ENCODE peak calls at places on chromosomes 11 and 22, in four cellular contexts. One of them, this sample, is unnamed.

GRCh38 chr11:2807276-2807681 is 78.3 kb downstream of the CDKN1C start:
- DNase-seq in tibial nerve: peak
- DNase-seq in A549: no peak
- DNase-seq in HFFc6: no peak
- DNase-seq in this sample: peak

GRCh38 chr11:25535462-25535861 is 796.5 kb upstream of the ANO3 start:
- DNase-seq in tibial nerve: peak
- DNase-seq in A549: no peak
- DNase-seq in HFFc6: no peak
- DNase-seq in this sample: no peak

GRCh38 chr11:93285430-93285829 is 45.1 kb upstream of the DEUP1 start:
- DNase-seq in tibial nerve: no peak
- DNase-seq in HFFc6: no peak
- DNase-seq in A549: no peak
- DNase-seq in this sample: no peak

GRCh38 chr22:23700706-23701105 is 9.9 kb downstream of the RGL4 start:
- DNase-seq in A549: no peak
- DNase-seq in tibial nerve: no peak
- DNase-seq in HFFc6: no peak
- DNase-seq in this sample: no peak

GRCh38 chr11:297666-298405 is 1.5 kb downstream of the IFITM5 start:
- DNase-seq in A549: no peak
- DNase-seq in tibial nerve: no peak
- DNase-seq in HFFc6: no peak
- DNase-seq in this sample: peak

GRCh38 chr11:70046089-70046488 is 32.0 kb upstream of the ANO1 start:
- DNase-seq in tibial nerve: no peak
- DNase-seq in HFFc6: no peak
- DNase-seq in A549: no peak
- DNase-seq in this sample: no peak

GRCh38 chr11:112612283-112612849 is 348.9 kb upstream of the NCAM1 start:
- DNase-seq in tibial nerve: no peak
- DNase-seq in A549: no peak
- DNase-seq in HFFc6: no peak
- DNase-seq in this sample: no peak

GRCh38 chr11:130744804-130745203 is 171.5 kb downstream of the SNX19 start:
- DNase-seq in HFFc6: no peak
- DNase-seq in tibial nerve: no peak
- DNase-seq in A549: no peak
- DNase-seq in this sample: no peak

GRCh38 chr11:102559839-102560238 is 29.3 kb upstream of the MMP7 start:
- DNase-seq in HFFc6: no peak
- DNase-seq in A549: no peak
- DNase-seq in tibial nerve: no peak
- DNase-seq in this sample: no peak

GRCh38 chr11:72224587-72225410 is at the start of gene INPPL1:
- DNase-seq in A549: no peak
- DNase-seq in HFFc6: no peak
- DNase-seq in tibial nerve: no peak
- DNase-seq in this sample: peak

GRCh38 chr11:68839953-68840641 is 1.6 kb downstream of the CPT1A start:
- DNase-seq in A549: no peak
- DNase-seq in HFFc6: peak
- DNase-seq in tibial nerve: no peak
- DNase-seq in this sample: no peak

GRCh38 chr11:82998697-82999096 is 73.0 kb downstream of the RAB30 start:
- DNase-seq in A549: no peak
- DNase-seq in tibial nerve: no peak
- DNase-seq in HFFc6: no peak
- DNase-seq in this sample: no peak

GRCh38 chr11:32379714-32380113 is 55.6 kb downstream of the WT1 start:
- DNase-seq in HFFc6: no peak
- DNase-seq in A549: no peak
- DNase-seq in tibial nerve: no peak
- DNase-seq in this sample: no peak

GRCh38 chr22:10741210-10741609 is 4786.8 kb upstream of the OR11H1 start:
- DNase-seq in HFFc6: no peak
- DNase-seq in tibial nerve: no peak
- DNase-seq in A549: no peak
- DNase-seq in this sample: no peak

GRCh38 chr11:93329936-93330445 is 551 bp upstream of the DEUP1 start:
- DNase-seq in HFFc6: no peak
- DNase-seq in tibial nerve: no peak
- DNase-seq in A549: no peak
- DNase-seq in this sample: no peak

GRCh38 chr11:126284829-126285228 is 1.9 kb downstream of the TIRAP start:
- DNase-seq in tibial nerve: peak
- DNase-seq in HFFc6: peak
- DNase-seq in A549: peak
- DNase-seq in this sample: no peak

GRCh38 chr22:46071451-46072029 is 78.8 kb upstream of the PPARA start:
- DNase-seq in A549: peak
- DNase-seq in tibial nerve: peak
- DNase-seq in HFFc6: peak
- DNase-seq in this sample: peak

GRCh38 chr11:119765628-119766027 is 36.6 kb upstream of the NECTIN1 start:
- DNase-seq in A549: no peak
- DNase-seq in tibial nerve: no peak
- DNase-seq in HFFc6: no peak
- DNase-seq in this sample: no peak

GRCh38 chr11:108115495-108116140 is 5.7 kb upstream of the ACAT1 start:
- DNase-seq in tibial nerve: peak
- DNase-seq in HFFc6: peak
- DNase-seq in A549: peak
- DNase-seq in this sample: peak

GRCh38 chr22:40642316-40642715 is 5.8 kb upstream of the MRTFA start:
- DNase-seq in A549: no peak
- DNase-seq in tibial nerve: no peak
- DNase-seq in HFFc6: no peak
- DNase-seq in this sample: no peak

GRCh38 chr22:47195156-47195675 is 432.8 kb downstream of the TBC1D22A start:
- DNase-seq in A549: no peak
- DNase-seq in HFFc6: no peak
- DNase-seq in tibial nerve: no peak
- DNase-seq in this sample: no peak

GRCh38 chr11:48116843-48117242 is 99.8 kb upstream of the OR4B1 start:
- DNase-seq in HFFc6: no peak
- DNase-seq in A549: peak
- DNase-seq in tibial nerve: no peak
- DNase-seq in this sample: no peak

GRCh38 chr22:19709063-19709769 is 5.1 kb upstream of the SEPTIN5 start:
- DNase-seq in A549: no peak
- DNase-seq in HFFc6: no peak
- DNase-seq in tibial nerve: no peak
- DNase-seq in this sample: peak

GRCh38 chr11:14322510-14322909 is 36.5 kb downstream of the RRAS2 start:
- DNase-seq in A549: no peak
- DNase-seq in tibial nerve: no peak
- DNase-seq in HFFc6: no peak
- DNase-seq in this sample: no peak

GRCh38 chr11:11076276-11076675 is 218.4 kb upstream of the ZBED5 start:
- DNase-seq in A549: no peak
- DNase-seq in tibial nerve: no peak
- DNase-seq in HFFc6: no peak
- DNase-seq in this sample: no peak

GRCh38 chr22:38777087-38777671 is 16.8 kb downstream of the DNAL4 start:
- DNase-seq in tibial nerve: no peak
- DNase-seq in HFFc6: no peak
- DNase-seq in A549: no peak
- DNase-seq in this sample: no peak

GRCh38 chr22:50199836-50200332 is 927 bp upstream of the SELENOO start:
- DNase-seq in tibial nerve: no peak
- DNase-seq in HFFc6: no peak
- DNase-seq in A549: no peak
- DNase-seq in this sample: no peak

GRCh38 chr22:36510966-36511881 is 4.4 kb upstream of the FOXRED2 start:
- DNase-seq in HFFc6: peak
- DNase-seq in A549: peak
- DNase-seq in tibial nerve: peak
- DNase-seq in this sample: no peak
- TF ChIP-seq CTCF in HFFc6: peak
- TF ChIP-seq CTCF in A549: peak
- TF ChIP-seq CTCF in tibial nerve: peak
- TF ChIP-seq CTCF in this sample: peak

DNA sequence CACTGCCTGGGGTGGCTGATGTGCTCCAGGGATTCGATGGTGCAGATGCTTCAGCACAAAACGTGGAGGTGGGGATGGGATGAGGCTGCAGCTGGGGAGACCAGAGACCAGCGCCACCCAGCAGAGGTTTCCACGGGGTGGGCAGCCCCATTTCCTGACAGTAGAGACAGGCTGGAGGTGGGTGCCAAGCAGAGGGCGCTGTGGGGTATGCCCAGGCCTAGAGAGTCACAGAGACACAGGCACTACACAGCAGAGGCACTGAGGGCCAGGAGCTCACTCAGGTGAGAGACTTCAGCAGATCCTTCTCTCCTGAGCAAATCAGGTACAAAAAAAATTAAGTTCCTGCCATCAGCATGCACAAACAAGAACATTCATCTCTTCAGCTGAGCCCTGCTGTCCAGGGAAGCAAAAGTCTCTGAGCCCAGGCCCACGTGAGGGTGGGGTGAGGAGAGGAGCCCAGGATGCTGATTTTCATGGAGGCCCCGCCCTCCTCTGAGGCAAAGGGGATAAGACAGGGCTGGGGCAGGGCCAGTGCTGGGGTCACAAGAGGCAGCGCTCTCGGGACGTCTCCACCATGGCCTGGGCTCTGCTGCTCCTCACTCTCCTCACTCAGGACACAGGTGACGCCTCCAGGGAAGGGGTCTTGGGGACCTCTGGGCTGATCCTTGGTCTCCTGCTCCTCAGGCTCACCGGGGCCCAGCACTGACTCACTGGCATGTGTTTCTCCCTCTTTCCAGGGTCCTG is 53.1 kb downstream of the GGTLC2 start:
- DNase-seq in HFFc6: no peak
- DNase-seq in tibial nerve: no peak
- DNase-seq in A549: no peak
- DNase-seq in this sample: no peak
- TF ChIP-seq CTCF in HFFc6: no peak
- TF ChIP-seq CTCF in tibial nerve: no peak
- TF ChIP-seq CTCF in A549: no peak
- TF ChIP-seq CTCF in this sample: no peak

GRCh38 chr11:111067994-111068393 is 177.5 kb upstream of the POU2AF2 start:
- DNase-seq in HFFc6: no peak
- DNase-seq in tibial nerve: no peak
- DNase-seq in A549: no peak
- DNase-seq in this sample: no peak

GRCh38 chr11:111066861-111067260 is 178.7 kb upstream of the POU2AF2 start:
- DNase-seq in tibial nerve: no peak
- DNase-seq in HFFc6: no peak
- DNase-seq in A549: no peak
- DNase-seq in this sample: no peak

GRCh38 chr11:111064118-111064517 is 181.4 kb upstream of the POU2AF2 start:
- DNase-seq in tibial nerve: no peak
- DNase-seq in HFFc6: peak
- DNase-seq in A549: no peak
- DNase-seq in this sample: no peak

GRCh38 chr11:111063711-111064110 is 181.8 kb upstream of the POU2AF2 start:
- DNase-seq in HFFc6: no peak
- DNase-seq in A549: no peak
- DNase-seq in tibial nerve: no peak
- DNase-seq in this sample: no peak

DNA sequence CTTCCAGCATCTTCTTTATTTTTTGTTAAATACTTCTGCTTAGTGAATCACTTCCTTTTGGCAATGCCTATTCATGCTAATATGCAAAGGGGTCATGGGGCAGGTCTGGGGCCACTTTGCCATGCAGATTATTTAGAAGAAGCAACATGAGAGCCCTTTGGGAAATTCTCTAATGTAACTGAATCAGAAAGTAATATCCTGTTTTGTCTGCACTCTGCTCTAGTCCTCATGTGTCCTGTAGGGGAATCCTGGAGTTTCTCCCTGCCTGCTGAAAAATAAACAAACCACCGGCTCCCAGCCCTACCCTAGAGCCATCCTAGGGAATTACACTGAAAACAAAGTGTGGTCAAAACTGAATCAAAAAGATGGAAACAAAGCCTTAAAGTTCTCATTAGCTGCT is 176.4 kb upstream of the POU2AF2 start:
- DNase-seq in HFFc6: peak
- DNase-seq in tibial nerve: no peak
- DNase-seq in A549: peak
- DNase-seq in this sample: no peak
- TF ChIP-seq CTCF in HFFc6: peak
- TF ChIP-seq CTCF in tibial nerve: no peak
- TF ChIP-seq CTCF in A549: no peak
- TF ChIP-seq CTCF in this sample: no peak

DNA sequence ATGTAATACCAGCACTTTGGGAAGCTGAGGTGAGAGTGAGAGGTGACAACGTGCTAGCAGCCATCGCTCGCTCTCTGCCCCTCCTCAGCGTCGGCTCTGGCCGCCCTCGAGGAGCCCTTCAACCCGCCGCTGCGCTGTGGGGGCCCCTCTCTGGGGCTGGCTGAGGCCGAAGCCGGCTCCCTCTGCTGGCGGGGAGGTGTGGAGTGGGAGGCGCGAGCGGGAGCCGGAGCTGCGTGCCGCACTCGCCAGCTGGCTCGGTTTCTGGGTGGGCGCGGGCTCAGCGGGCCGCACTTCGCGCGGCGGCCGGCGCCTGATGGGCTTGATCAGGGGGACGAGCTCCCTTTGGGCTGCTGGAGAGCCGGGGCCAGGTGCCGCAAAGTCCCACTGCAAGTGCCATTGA is 98.9 kb upstream of the UBASH3B start:
- DNase-seq in tibial nerve: no peak
- DNase-seq in A549: no peak
- DNase-seq in HFFc6: no peak
- DNase-seq in this sample: no peak
- TF ChIP-seq CTCF in tibial nerve: peak
- TF ChIP-seq CTCF in A549: no peak
- TF ChIP-seq CTCF in HFFc6: peak
- TF ChIP-seq CTCF in this sample: peak

This sample was measured in left ventricle myocardium inferior.